ENCODE peak calls at places on chromosomes 3 and 15, in ten cellular contexts. One of them, this sample, is unnamed.

GRCh38 chr3:138726966-138727365 is 107.8 kb downstream of the PIK3CB start:
- DNase-seq in neural progenitor cell: no peak
- DNase-seq in AG10803: peak
- DNase-seq in HCT116: no peak
- DNase-seq in posterior cingulate gyrus: no peak
- DNase-seq in amniotic stem cell: no peak
- DNase-seq in dorsolateral prefrontal cortex: no peak
- DNase-seq in NCI-H1694 treated with DMSO at 0.1 percent for 48 hours: no peak
- DNase-seq in stimulated activated CD8-positive, alpha-beta memory T cell treated with anti-CD3 and anti-CD28 coated beads, Interleukin-4, amount 100 ng/mL, for 4 hours: no peak
- DNase-seq in activated CD4-positive, alpha-beta T cell treated with anti-CD3 and anti-CD28 coated beads, Interleukin-2, amount 50 U/mL, for 24 hours: no peak
- DNase-seq in this sample: peak

GRCh38 chr3:114274929-114275328 is 18.9 kb upstream of the TIGIT start:
- DNase-seq in AG10803: peak
- DNase-seq in stimulated activated CD8-positive, alpha-beta memory T cell treated with anti-CD3 and anti-CD28 coated beads, Interleukin-4, amount 100 ng/mL, for 4 hours: no peak
- DNase-seq in NCI-H1694 treated with DMSO at 0.1 percent for 48 hours: no peak
- DNase-seq in amniotic stem cell: no peak
- DNase-seq in HCT116: no peak
- DNase-seq in neural progenitor cell: no peak
- DNase-seq in posterior cingulate gyrus: no peak
- DNase-seq in activated CD4-positive, alpha-beta T cell treated with anti-CD3 and anti-CD28 coated beads, Interleukin-2, amount 50 U/mL, for 24 hours: no peak
- DNase-seq in dorsolateral prefrontal cortex: no peak
- DNase-seq in this sample: peak

GRCh38 chr3:125594581-125595011 is 701 bp downstream of the OSBPL11 start:
- DNase-seq in HCT116: no peak
- DNase-seq in NCI-H1694 treated with DMSO at 0.1 percent for 48 hours: no peak
- DNase-seq in AG10803: no peak
- DNase-seq in amniotic stem cell: no peak
- DNase-seq in neural progenitor cell: peak
- DNase-seq in stimulated activated CD8-positive, alpha-beta memory T cell treated with anti-CD3 and anti-CD28 coated beads, Interleukin-4, amount 100 ng/mL, for 4 hours: no peak
- DNase-seq in dorsolateral prefrontal cortex: no peak
- DNase-seq in activated CD4-positive, alpha-beta T cell treated with anti-CD3 and anti-CD28 coated beads, Interleukin-2, amount 50 U/mL, for 24 hours: no peak
- DNase-seq in posterior cingulate gyrus: no peak
- DNase-seq in this sample: no peak

GRCh38 chr3:117873236-117873635 is 1161.4 kb downstream of the IGSF11 start:
- DNase-seq in posterior cingulate gyrus: peak
- DNase-seq in neural progenitor cell: no peak
- DNase-seq in activated CD4-positive, alpha-beta T cell treated with anti-CD3 and anti-CD28 coated beads, Interleukin-2, amount 50 U/mL, for 24 hours: no peak
- DNase-seq in stimulated activated CD8-positive, alpha-beta memory T cell treated with anti-CD3 and anti-CD28 coated beads, Interleukin-4, amount 100 ng/mL, for 4 hours: no peak
- DNase-seq in HCT116: no peak
- DNase-seq in AG10803: no peak
- DNase-seq in amniotic stem cell: no peak
- DNase-seq in NCI-H1694 treated with DMSO at 0.1 percent for 48 hours: no peak
- DNase-seq in dorsolateral prefrontal cortex: peak
- DNase-seq in this sample: peak

GRCh38 chr3:44825264-44825925 is 36.3 kb upstream of the TMEM42 start:
- DNase-seq in posterior cingulate gyrus: no peak
- DNase-seq in NCI-H1694 treated with DMSO at 0.1 percent for 48 hours: no peak
- DNase-seq in activated CD4-positive, alpha-beta T cell treated with anti-CD3 and anti-CD28 coated beads, Interleukin-2, amount 50 U/mL, for 24 hours: no peak
- DNase-seq in HCT116: no peak
- DNase-seq in neural progenitor cell: no peak
- DNase-seq in amniotic stem cell: no peak
- DNase-seq in AG10803: peak
- DNase-seq in stimulated activated CD8-positive, alpha-beta memory T cell treated with anti-CD3 and anti-CD28 coated beads, Interleukin-4, amount 100 ng/mL, for 4 hours: no peak
- DNase-seq in dorsolateral prefrontal cortex: no peak
- DNase-seq in this sample: peak

GRCh38 chr3:156132313-156132712 is 11.9 kb downstream of the KCNAB1 start:
- DNase-seq in neural progenitor cell: no peak
- DNase-seq in stimulated activated CD8-positive, alpha-beta memory T cell treated with anti-CD3 and anti-CD28 coated beads, Interleukin-4, amount 100 ng/mL, for 4 hours: no peak
- DNase-seq in AG10803: no peak
- DNase-seq in dorsolateral prefrontal cortex: no peak
- DNase-seq in amniotic stem cell: no peak
- DNase-seq in NCI-H1694 treated with DMSO at 0.1 percent for 48 hours: no peak
- DNase-seq in HCT116: no peak
- DNase-seq in posterior cingulate gyrus: no peak
- DNase-seq in activated CD4-positive, alpha-beta T cell treated with anti-CD3 and anti-CD28 coated beads, Interleukin-2, amount 50 U/mL, for 24 hours: no peak
- DNase-seq in this sample: no peak

GRCh38 chr3:9875448-9875847 is 4.6 kb downstream of the CIDEC start:
- DNase-seq in AG10803: no peak
- DNase-seq in stimulated activated CD8-positive, alpha-beta memory T cell treated with anti-CD3 and anti-CD28 coated beads, Interleukin-4, amount 100 ng/mL, for 4 hours: no peak
- DNase-seq in amniotic stem cell: no peak
- DNase-seq in neural progenitor cell: no peak
- DNase-seq in HCT116: no peak
- DNase-seq in posterior cingulate gyrus: no peak
- DNase-seq in NCI-H1694 treated with DMSO at 0.1 percent for 48 hours: no peak
- DNase-seq in dorsolateral prefrontal cortex: no peak
- DNase-seq in activated CD4-positive, alpha-beta T cell treated with anti-CD3 and anti-CD28 coated beads, Interleukin-2, amount 50 U/mL, for 24 hours: no peak
- DNase-seq in this sample: no peak

GRCh38 chr3:10432156-10432845 is 73.1 kb downstream of the ATP2B2 start:
- DNase-seq in amniotic stem cell: no peak
- DNase-seq in posterior cingulate gyrus: peak
- DNase-seq in stimulated activated CD8-positive, alpha-beta memory T cell treated with anti-CD3 and anti-CD28 coated beads, Interleukin-4, amount 100 ng/mL, for 4 hours: no peak
- DNase-seq in activated CD4-positive, alpha-beta T cell treated with anti-CD3 and anti-CD28 coated beads, Interleukin-2, amount 50 U/mL, for 24 hours: no peak
- DNase-seq in NCI-H1694 treated with DMSO at 0.1 percent for 48 hours: no peak
- DNase-seq in HCT116: no peak
- DNase-seq in neural progenitor cell: no peak
- DNase-seq in AG10803: no peak
- DNase-seq in dorsolateral prefrontal cortex: no peak
- DNase-seq in this sample: no peak

GRCh38 chr3:110327870-110328269 is 743.7 kb upstream of the NECTIN3 start:
- DNase-seq in NCI-H1694 treated with DMSO at 0.1 percent for 48 hours: no peak
- DNase-seq in stimulated activated CD8-positive, alpha-beta memory T cell treated with anti-CD3 and anti-CD28 coated beads, Interleukin-4, amount 100 ng/mL, for 4 hours: no peak
- DNase-seq in posterior cingulate gyrus: no peak
- DNase-seq in neural progenitor cell: no peak
- DNase-seq in amniotic stem cell: no peak
- DNase-seq in HCT116: no peak
- DNase-seq in activated CD4-positive, alpha-beta T cell treated with anti-CD3 and anti-CD28 coated beads, Interleukin-2, amount 50 U/mL, for 24 hours: no peak
- DNase-seq in AG10803: peak
- DNase-seq in dorsolateral prefrontal cortex: no peak
- DNase-seq in this sample: no peak

GRCh38 chr15:76006136-76006778 is 6.0 kb downstream of the NRG4 start:
- DNase-seq in AG10803: peak
- DNase-seq in neural progenitor cell: no peak
- DNase-seq in dorsolateral prefrontal cortex: no peak
- DNase-seq in posterior cingulate gyrus: no peak
- DNase-seq in HCT116: no peak
- DNase-seq in amniotic stem cell: no peak
- DNase-seq in NCI-H1694 treated with DMSO at 0.1 percent for 48 hours: no peak
- DNase-seq in stimulated activated CD8-positive, alpha-beta memory T cell treated with anti-CD3 and anti-CD28 coated beads, Interleukin-4, amount 100 ng/mL, for 4 hours: no peak
- DNase-seq in activated CD4-positive, alpha-beta T cell treated with anti-CD3 and anti-CD28 coated beads, Interleukin-2, amount 50 U/mL, for 24 hours: no peak
- DNase-seq in this sample: peak

GRCh38 chr15:31480356-31481058 is 153.9 kb downstream of the KLF13 start:
- DNase-seq in HCT116: no peak
- DNase-seq in neural progenitor cell: no peak
- DNase-seq in posterior cingulate gyrus: peak
- DNase-seq in NCI-H1694 treated with DMSO at 0.1 percent for 48 hours: no peak
- DNase-seq in AG10803: no peak
- DNase-seq in dorsolateral prefrontal cortex: peak
- DNase-seq in amniotic stem cell: no peak
- DNase-seq in stimulated activated CD8-positive, alpha-beta memory T cell treated with anti-CD3 and anti-CD28 coated beads, Interleukin-4, amount 100 ng/mL, for 4 hours: no peak
- DNase-seq in activated CD4-positive, alpha-beta T cell treated with anti-CD3 and anti-CD28 coated beads, Interleukin-2, amount 50 U/mL, for 24 hours: no peak
- DNase-seq in this sample: no peak

GRCh38 chr3:144018776-144019175 is 47.2 kb downstream of the DIPK2A start:
- DNase-seq in dorsolateral prefrontal cortex: no peak
- DNase-seq in HCT116: no peak
- DNase-seq in stimulated activated CD8-positive, alpha-beta memory T cell treated with anti-CD3 and anti-CD28 coated beads, Interleukin-4, amount 100 ng/mL, for 4 hours: no peak
- DNase-seq in activated CD4-positive, alpha-beta T cell treated with anti-CD3 and anti-CD28 coated beads, Interleukin-2, amount 50 U/mL, for 24 hours: no peak
- DNase-seq in AG10803: peak
- DNase-seq in neural progenitor cell: no peak
- DNase-seq in amniotic stem cell: peak
- DNase-seq in NCI-H1694 treated with DMSO at 0.1 percent for 48 hours: no peak
- DNase-seq in posterior cingulate gyrus: no peak
- DNase-seq in this sample: peak

GRCh38 chr3:8550619-8551018 is 49.0 kb downstream of the LMCD1 start:
- DNase-seq in amniotic stem cell: no peak
- DNase-seq in neural progenitor cell: no peak
- DNase-seq in stimulated activated CD8-positive, alpha-beta memory T cell treated with anti-CD3 and anti-CD28 coated beads, Interleukin-4, amount 100 ng/mL, for 4 hours: no peak
- DNase-seq in AG10803: peak
- DNase-seq in dorsolateral prefrontal cortex: no peak
- DNase-seq in HCT116: no peak
- DNase-seq in NCI-H1694 treated with DMSO at 0.1 percent for 48 hours: no peak
- DNase-seq in posterior cingulate gyrus: no peak
- DNase-seq in activated CD4-positive, alpha-beta T cell treated with anti-CD3 and anti-CD28 coated beads, Interleukin-2, amount 50 U/mL, for 24 hours: no peak
- DNase-seq in this sample: peak

GRCh38 chr3:126522363-126522788 is 1.6 kb upstream of the CHST13 start:
- DNase-seq in amniotic stem cell: peak
- DNase-seq in HCT116: peak
- DNase-seq in AG10803: peak
- DNase-seq in stimulated activated CD8-positive, alpha-beta memory T cell treated with anti-CD3 and anti-CD28 coated beads, Interleukin-4, amount 100 ng/mL, for 4 hours: no peak
- DNase-seq in posterior cingulate gyrus: peak
- DNase-seq in activated CD4-positive, alpha-beta T cell treated with anti-CD3 and anti-CD28 coated beads, Interleukin-2, amount 50 U/mL, for 24 hours: peak
- DNase-seq in dorsolateral prefrontal cortex: peak
- DNase-seq in NCI-H1694 treated with DMSO at 0.1 percent for 48 hours: peak
- DNase-seq in neural progenitor cell: peak
- DNase-seq in this sample: peak

GRCh38 chr3:128068156-128068620 is 16.0 kb downstream of the SEC61A1 start:
- DNase-seq in AG10803: peak
- DNase-seq in NCI-H1694 treated with DMSO at 0.1 percent for 48 hours: peak
- DNase-seq in dorsolateral prefrontal cortex: no peak
- DNase-seq in HCT116: peak
- DNase-seq in amniotic stem cell: no peak
- DNase-seq in neural progenitor cell: peak
- DNase-seq in stimulated activated CD8-positive, alpha-beta memory T cell treated with anti-CD3 and anti-CD28 coated beads, Interleukin-4, amount 100 ng/mL, for 4 hours: no peak
- DNase-seq in posterior cingulate gyrus: no peak
- DNase-seq in activated CD4-positive, alpha-beta T cell treated with anti-CD3 and anti-CD28 coated beads, Interleukin-2, amount 50 U/mL, for 24 hours: no peak
- DNase-seq in this sample: peak

GRCh38 chr3:110193114-110193513 is 855.8 kb upstream of the DPPA4 start:
- DNase-seq in NCI-H1694 treated with DMSO at 0.1 percent for 48 hours: no peak
- DNase-seq in stimulated activated CD8-positive, alpha-beta memory T cell treated with anti-CD3 and anti-CD28 coated beads, Interleukin-4, amount 100 ng/mL, for 4 hours: no peak
- DNase-seq in dorsolateral prefrontal cortex: no peak
- DNase-seq in amniotic stem cell: no peak
- DNase-seq in AG10803: no peak
- DNase-seq in activated CD4-positive, alpha-beta T cell treated with anti-CD3 and anti-CD28 coated beads, Interleukin-2, amount 50 U/mL, for 24 hours: no peak
- DNase-seq in HCT116: no peak
- DNase-seq in posterior cingulate gyrus: no peak
- DNase-seq in neural progenitor cell: no peak
- DNase-seq in this sample: peak

GRCh38 chr15:50234764-50235163 is 30.8 kb downstream of the HDC start:
- DNase-seq in NCI-H1694 treated with DMSO at 0.1 percent for 48 hours: no peak
- DNase-seq in posterior cingulate gyrus: no peak
- DNase-seq in neural progenitor cell: no peak
- DNase-seq in stimulated activated CD8-positive, alpha-beta memory T cell treated with anti-CD3 and anti-CD28 coated beads, Interleukin-4, amount 100 ng/mL, for 4 hours: no peak
- DNase-seq in AG10803: no peak
- DNase-seq in amniotic stem cell: no peak
- DNase-seq in HCT116: no peak
- DNase-seq in dorsolateral prefrontal cortex: no peak
- DNase-seq in activated CD4-positive, alpha-beta T cell treated with anti-CD3 and anti-CD28 coated beads, Interleukin-2, amount 50 U/mL, for 24 hours: no peak
- DNase-seq in this sample: no peak

GRCh38 chr3:108041253-108041652 is 49.6 kb downstream of the CD47 start:
- DNase-seq in activated CD4-positive, alpha-beta T cell treated with anti-CD3 and anti-CD28 coated beads, Interleukin-2, amount 50 U/mL, for 24 hours: no peak
- DNase-seq in neural progenitor cell: no peak
- DNase-seq in posterior cingulate gyrus: no peak
- DNase-seq in amniotic stem cell: no peak
- DNase-seq in NCI-H1694 treated with DMSO at 0.1 percent for 48 hours: no peak
- DNase-seq in HCT116: no peak
- DNase-seq in dorsolateral prefrontal cortex: no peak
- DNase-seq in stimulated activated CD8-positive, alpha-beta memory T cell treated with anti-CD3 and anti-CD28 coated beads, Interleukin-4, amount 100 ng/mL, for 4 hours: no peak
- DNase-seq in AG10803: no peak
- DNase-seq in this sample: no peak

GRCh38 chr15:31177936-31178335 is 76.4 kb upstream of the TRPM1 start:
- DNase-seq in posterior cingulate gyrus: no peak
- DNase-seq in AG10803: no peak
- DNase-seq in amniotic stem cell: no peak
- DNase-seq in activated CD4-positive, alpha-beta T cell treated with anti-CD3 and anti-CD28 coated beads, Interleukin-2, amount 50 U/mL, for 24 hours: no peak
- DNase-seq in dorsolateral prefrontal cortex: no peak
- DNase-seq in NCI-H1694 treated with DMSO at 0.1 percent for 48 hours: no peak
- DNase-seq in neural progenitor cell: no peak
- DNase-seq in HCT116: no peak
- DNase-seq in stimulated activated CD8-positive, alpha-beta memory T cell treated with anti-CD3 and anti-CD28 coated beads, Interleukin-4, amount 100 ng/mL, for 4 hours: no peak
- DNase-seq in this sample: no peak

GRCh38 chr3:175260145-175260794 is 401.1 kb downstream of the NAALADL2 start:
- DNase-seq in neural progenitor cell: no peak
- DNase-seq in NCI-H1694 treated with DMSO at 0.1 percent for 48 hours: no peak
- DNase-seq in dorsolateral prefrontal cortex: no peak
- DNase-seq in posterior cingulate gyrus: no peak
- DNase-seq in AG10803: peak
- DNase-seq in HCT116: no peak
- DNase-seq in amniotic stem cell: peak
- DNase-seq in stimulated activated CD8-positive, alpha-beta memory T cell treated with anti-CD3 and anti-CD28 coated beads, Interleukin-4, amount 100 ng/mL, for 4 hours: no peak
- DNase-seq in activated CD4-positive, alpha-beta T cell treated with anti-CD3 and anti-CD28 coated beads, Interleukin-2, amount 50 U/mL, for 24 hours: no peak
- DNase-seq in this sample: peak

GRCh38 chr15:33124275-33124674 is 70.2 kb downstream of the FMN1 start:
- DNase-seq in posterior cingulate gyrus: no peak
- DNase-seq in activated CD4-positive, alpha-beta T cell treated with anti-CD3 and anti-CD28 coated beads, Interleukin-2, amount 50 U/mL, for 24 hours: no peak
- DNase-seq in neural progenitor cell: no peak
- DNase-seq in AG10803: no peak
- DNase-seq in stimulated activated CD8-positive, alpha-beta memory T cell treated with anti-CD3 and anti-CD28 coated beads, Interleukin-4, amount 100 ng/mL, for 4 hours: no peak
- DNase-seq in HCT116: no peak
- DNase-seq in amniotic stem cell: no peak
- DNase-seq in NCI-H1694 treated with DMSO at 0.1 percent for 48 hours: no peak
- DNase-seq in dorsolateral prefrontal cortex: no peak
- DNase-seq in this sample: no peak

GRCh38 chr3:196502775-196503181 is 790 bp downstream of the RNF168 start:
- DNase-seq in dorsolateral prefrontal cortex: peak
- DNase-seq in amniotic stem cell: peak
- DNase-seq in neural progenitor cell: peak
- DNase-seq in activated CD4-positive, alpha-beta T cell treated with anti-CD3 and anti-CD28 coated beads, Interleukin-2, amount 50 U/mL, for 24 hours: peak
- DNase-seq in HCT116: no peak
- DNase-seq in posterior cingulate gyrus: peak
- DNase-seq in AG10803: peak
- DNase-seq in NCI-H1694 treated with DMSO at 0.1 percent for 48 hours: no peak
- DNase-seq in stimulated activated CD8-positive, alpha-beta memory T cell treated with anti-CD3 and anti-CD28 coated beads, Interleukin-4, amount 100 ng/mL, for 4 hours: no peak
- DNase-seq in this sample: peak

GRCh38 chr3:189316296-189317019 is 144.7 kb downstream of the TPRG1 start:
- DNase-seq in posterior cingulate gyrus: no peak
- DNase-seq in NCI-H1694 treated with DMSO at 0.1 percent for 48 hours: no peak
- DNase-seq in activated CD4-positive, alpha-beta T cell treated with anti-CD3 and anti-CD28 coated beads, Interleukin-2, amount 50 U/mL, for 24 hours: no peak
- DNase-seq in stimulated activated CD8-positive, alpha-beta memory T cell treated with anti-CD3 and anti-CD28 coated beads, Interleukin-4, amount 100 ng/mL, for 4 hours: no peak
- DNase-seq in AG10803: no peak
- DNase-seq in neural progenitor cell: no peak
- DNase-seq in amniotic stem cell: no peak
- DNase-seq in HCT116: no peak
- DNase-seq in dorsolateral prefrontal cortex: no peak
- DNase-seq in this sample: no peak

GRCh38 chr15:37133619-37134018 is 33.3 kb upstream of the MEIS2 start:
- DNase-seq in posterior cingulate gyrus: no peak
- DNase-seq in AG10803: peak
- DNase-seq in activated CD4-positive, alpha-beta T cell treated with anti-CD3 and anti-CD28 coated beads, Interleukin-2, amount 50 U/mL, for 24 hours: no peak
- DNase-seq in neural progenitor cell: no peak
- DNase-seq in amniotic stem cell: no peak
- DNase-seq in dorsolateral prefrontal cortex: no peak
- DNase-seq in NCI-H1694 treated with DMSO at 0.1 percent for 48 hours: peak
- DNase-seq in stimulated activated CD8-positive, alpha-beta memory T cell treated with anti-CD3 and anti-CD28 coated beads, Interleukin-4, amount 100 ng/mL, for 4 hours: no peak
- DNase-seq in HCT116: no peak
- DNase-seq in this sample: peak

GRCh38 chr3:70580021-70580420 is 267.6 kb upstream of the MDFIC2 start:
- DNase-seq in stimulated activated CD8-positive, alpha-beta memory T cell treated with anti-CD3 and anti-CD28 coated beads, Interleukin-4, amount 100 ng/mL, for 4 hours: no peak
- DNase-seq in AG10803: no peak
- DNase-seq in dorsolateral prefrontal cortex: no peak
- DNase-seq in activated CD4-positive, alpha-beta T cell treated with anti-CD3 and anti-CD28 coated beads, Interleukin-2, amount 50 U/mL, for 24 hours: no peak
- DNase-seq in amniotic stem cell: no peak
- DNase-seq in neural progenitor cell: no peak
- DNase-seq in posterior cingulate gyrus: no peak
- DNase-seq in HCT116: no peak
- DNase-seq in NCI-H1694 treated with DMSO at 0.1 percent for 48 hours: no peak
- DNase-seq in this sample: no peak

GRCh38 chr15:98649996-98650870 is 1.9 kb downstream of the IGF1R start:
- DNase-seq in stimulated activated CD8-positive, alpha-beta memory T cell treated with anti-CD3 and anti-CD28 coated beads, Interleukin-4, amount 100 ng/mL, for 4 hours: no peak
- DNase-seq in activated CD4-positive, alpha-beta T cell treated with anti-CD3 and anti-CD28 coated beads, Interleukin-2, amount 50 U/mL, for 24 hours: no peak
- DNase-seq in amniotic stem cell: no peak
- DNase-seq in NCI-H1694 treated with DMSO at 0.1 percent for 48 hours: no peak
- DNase-seq in posterior cingulate gyrus: peak
- DNase-seq in HCT116: no peak
- DNase-seq in dorsolateral prefrontal cortex: no peak
- DNase-seq in neural progenitor cell: peak
- DNase-seq in AG10803: peak
- DNase-seq in this sample: peak

GRCh38 chr3:127802620-127803019 is 19.7 kb downstream of the MGLL start:
- DNase-seq in amniotic stem cell: no peak
- DNase-seq in activated CD4-positive, alpha-beta T cell treated with anti-CD3 and anti-CD28 coated beads, Interleukin-2, amount 50 U/mL, for 24 hours: no peak
- DNase-seq in HCT116: no peak
- DNase-seq in neural progenitor cell: no peak
- DNase-seq in dorsolateral prefrontal cortex: no peak
- DNase-seq in stimulated activated CD8-positive, alpha-beta memory T cell treated with anti-CD3 and anti-CD28 coated beads, Interleukin-4, amount 100 ng/mL, for 4 hours: no peak
- DNase-seq in NCI-H1694 treated with DMSO at 0.1 percent for 48 hours: no peak
- DNase-seq in posterior cingulate gyrus: no peak
- DNase-seq in AG10803: no peak
- DNase-seq in this sample: no peak

GRCh38 chr15:49627407-49627877 is 6.6 kb downstream of the DTWD1 start:
- DNase-seq in HCT116: peak
- DNase-seq in posterior cingulate gyrus: no peak
- DNase-seq in AG10803: peak
- DNase-seq in NCI-H1694 treated with DMSO at 0.1 percent for 48 hours: no peak
- DNase-seq in stimulated activated CD8-positive, alpha-beta memory T cell treated with anti-CD3 and anti-CD28 coated beads, Interleukin-4, amount 100 ng/mL, for 4 hours: no peak
- DNase-seq in amniotic stem cell: peak
- DNase-seq in neural progenitor cell: no peak
- DNase-seq in dorsolateral prefrontal cortex: no peak
- DNase-seq in activated CD4-positive, alpha-beta T cell treated with anti-CD3 and anti-CD28 coated beads, Interleukin-2, amount 50 U/mL, for 24 hours: no peak
- DNase-seq in this sample: peak